ENCODE peak calls at places on chromosomes 5 and 9, in eight cellular contexts. U is gastrocnemius medialis, J is colonic mucosa, N is HCT116, O is esophagus squamous epithelium, B is K562, S is Panc1, A is lung. D is an unnamed sample. For H3K9me3, the result is how much of the 10 kb centered on the place peaks cover.

GRCh38 chr9:136229096-136230065 is 16.2 kb downstream of the QSOX2 start:
- DNase-seq in O (no peak), B (no peak), N (no peak), A (no peak), S (no peak), J (no peak), U (no peak), D (no peak)

GRCh38 chr9:22097712-22098111 is 88.6 kb upstream of the CDKN2B start:
- DNase-seq in A (no peak), S (no peak), O (no peak), N (no peak), B (no peak), J (no peak), U (no peak), D (no peak)

GRCh38 chr9:115035872-115036612 is 81.9 kb downstream of the TNC start:
- DNase-seq in O (no peak), B (no peak), N (peak), A (no peak), U (peak), J (no peak), S (no peak), D (no peak)

GRCh38 chr5:95901676-95902646 is 59.7 kb downstream of the ELL2 start:
- DNase-seq in U (no peak), B (no peak), A (no peak), J (no peak), O (no peak), N (peak), S (peak), D (no peak)

GRCh38 chr9:107557236-107557990 is 67.8 kb upstream of the KLF4 start:
- DNase-seq in N (peak), B (no peak), S (no peak), J (no peak), U (no peak), A (no peak), O (no peak), D (no peak)

GRCh38 chr5:33850100-33850594 is 41.6 kb downstream of the ADAMTS12 start:
- DNase-seq in U (no peak), O (no peak), S (no peak), N (no peak), A (no peak), B (no peak), J (no peak), D (no peak)

GRCh38 chr5:65133473-65134110 is 348.1 kb downstream of the ADAMTS6 start:
- DNase-seq in U (no peak), S (no peak), O (no peak), A (no peak), B (no peak), J (no peak), N (no peak), D (no peak)

GRCh38 chr5:174424219-174425053 is 299.9 kb upstream of the MSX2 start:
- DNase-seq in A (no peak), J (no peak), B (no peak), N (no peak), U (no peak), S (no peak), O (no peak), D (peak)

GRCh38 chr9:84875193-84875592 is 205.7 kb downstream of the NTRK2 start:
- DNase-seq in U (no peak), B (no peak), S (no peak), A (no peak), J (no peak), O (no peak), N (no peak), D (no peak)

GRCh38 chr5:179120421-179120861 is 60.3 kb downstream of the ZNF354C start:
- DNase-seq in U (no peak), S (no peak), J (peak), B (no peak), O (no peak), N (no peak), A (peak), D (no peak)

GRCh38 chr5:163561339-163561738 is 55.9 kb downstream of the MAT2B start:
- DNase-seq in A (no peak), J (no peak), N (no peak), O (no peak), S (no peak), U (no peak), B (no peak), D (no peak)

GRCh38 chr9:113857875-113858274 is 18.2 kb upstream of the ZNF618 start:
- DNase-seq in O (no peak), B (no peak), A (no peak), U (no peak), S (no peak), J (no peak), N (no peak), D (no peak)

GRCh38 chr9:102778756-102779155 is 216.4 kb upstream of the CYLC2 start:
- DNase-seq in O (no peak), U (no peak), N (no peak), J (no peak), S (no peak), A (no peak), B (no peak), D (no peak)

GRCh38 chr5:143399616-143400540 is 3.6 kb downstream of the NR3C1 start:
- DNase-seq in B (no peak), J (no peak), O (no peak), N (no peak), A (no peak), S (no peak), U (no peak), D (no peak)

GRCh38 chr9:136110082-136111061 is 8.3 kb downstream of the TMEM250 start:
- DNase-seq in O (no peak), U (no peak), S (no peak), A (no peak), B (peak), N (no peak), J (no peak), D (no peak)

GRCh38 chr5:98638701-98639100 is 134.8 kb upstream of the RGMB start:
- DNase-seq in B (no peak), S (no peak), U (no peak), J (no peak), A (no peak), O (no peak), N (no peak), D (no peak)

GRCh38 chr5:178149199-178149932 is 4.3 kb downstream of the NHP2 start:
- DNase-seq in O (no peak), B (no peak), A (no peak), N (no peak), J (no peak), S (no peak), U (no peak), D (no peak)

GRCh38 chr9:110444911-110445310 is 107.2 kb upstream of the TXNDC8 start:
- DNase-seq in N (no peak), O (no peak), A (no peak), B (no peak), U (no peak), S (no peak), J (no peak), D (no peak)

GRCh38 chr9:117682955-117683710 is 21.1 kb upstream of the TLR4 start:
- DNase-seq in N (no peak), U (no peak), O (no peak), J (peak), S (no peak), B (no peak), A (no peak), D (no peak)

GRCh38 chr5:39461007-39461682 is 36.4 kb upstream of the DAB2 start:
- DNase-seq in N (no peak), S (no peak), B (no peak), J (no peak), U (peak), O (no peak), A (no peak), D (no peak)

GRCh38 chr5:103272377-103272776 is 13.8 kb downstream of the MACIR start:
- DNase-seq in A (no peak), J (no peak), O (no peak), S (no peak), B (no peak), N (no peak), U (no peak), D (no peak)

GRCh38 chr5:131579917-131580671 is 54.9 kb downstream of the RAPGEF6 start:
- DNase-seq in S (no peak), O (no peak), B (no peak), J (no peak), N (no peak), U (no peak), A (no peak), D (no peak)

GRCh38 chr5:364497-364896 is 43.0 kb downstream of the AHRR start:
- DNase-seq in B (no peak), U (no peak), O (no peak), A (no peak), S (no peak), J (no peak), N (no peak), D (no peak)

GRCh38 chr9:90870646-90871326 is 69.2 kb downstream of the SYK start:
- DNase-seq in O (no peak), J (peak), A (peak), U (no peak), N (peak), B (peak), S (peak), D (peak)

GRCh38 chr5:179123491-179124328 is 63.5 kb downstream of the ZNF354C start:
- DNase-seq in U (no peak), B (no peak), S (no peak), O (no peak), N (no peak), J (peak), A (no peak), D (no peak)

GRCh38 chr5:100479079-100479688 is 56.0 kb upstream of the FAM174A start:
- DNase-seq in O (no peak), J (no peak), N (peak), A (no peak), B (no peak), U (no peak), S (peak), D (peak)

GRCh38 chr5:34656001-34656699 is at the start of gene RAI14:
- DNase-seq in O (no peak), J (peak), N (peak), U (peak), B (peak), A (peak), S (no peak), D (peak)

GRCh38 chr9:20618361-20618799 is 3.9 kb downstream of the MLLT3 start:
- DNase-seq in A (peak), J (peak), U (no peak), S (no peak), B (no peak), O (no peak), N (no peak), D (no peak)

GRCh38 chr5:39543335-39543734 is 118.6 kb upstream of the DAB2 start:
- DNase-seq in S (no peak), U (no peak), O (no peak), A (no peak), B (no peak), J (no peak), N (no peak), D (no peak)

GRCh38 chr9:23820731-23821399 is 5.2 kb downstream of the ELAVL2 start:
- DNase-seq in S (no peak), J (peak), U (no peak), A (no peak), B (no peak), O (no peak), N (no peak), D (peak)

GRCh38 chr9:129283290-129283691 is 105.2 kb upstream of the IER5L start:
- DNase-seq in B (no peak), J (no peak), A (no peak), U (no peak), S (no peak), O (no peak), N (no peak), D (no peak)

GRCh38 chr9:116287721-116288120 is 134.1 kb downstream of the PAPPA start:
- DNase-seq in N (no peak), A (no peak), S (no peak), U (no peak), B (no peak), J (no peak), O (no peak), D (no peak)

GRCh38 chr5:173557123-173557903 is 59.1 kb downstream of the BOD1 start:
- DNase-seq in S (no peak), O (no peak), B (no peak), A (no peak), U (no peak), J (no peak), N (no peak), D (no peak)

GRCh38 chr5:108560581-108560980 is 178.7 kb upstream of the FBXL17 start:
- DNase-seq in B (no peak), O (no peak), S (no peak), J (no peak), U (peak), A (no peak), N (no peak), D (no peak)

GRCh38 chr5:149217802-149218153 is 53.9 kb upstream of the AFAP1L1 start:
- DNase-seq in O (no peak), S (no peak), B (no peak), N (no peak), U (no peak), A (no peak), J (no peak), D (no peak)

GRCh38 chr5:150544606-150545219 is 36.8 kb downstream of the NDST1 start:
- DNase-seq in B (peak), O (no peak), N (peak), A (peak), J (peak), S (peak), U (peak), D (peak)

GRCh38 chr9:13555516-13555915 is 276.0 kb upstream of the MPDZ start:
- DNase-seq in S (no peak), N (no peak), O (no peak), J (no peak), U (no peak), A (no peak), B (no peak), D (no peak)

GRCh38 chr9:17116400-17116837 is 18.4 kb upstream of the CNTLN start:
- DNase-seq in J (no peak), U (no peak), O (no peak), B (no peak), N (peak), A (no peak), S (no peak), D (no peak)

GRCh38 chr9:126472446-126472845 is 141.3 kb upstream of the LMX1B start:
- DNase-seq in S (no peak), O (no peak), J (no peak), U (no peak), N (no peak), B (no peak), A (no peak), D (no peak)

GRCh38 chr5:57117601-57118000 is 56.3 kb upstream of the GPBP1 start:
- DNase-seq in O (no peak), U (no peak), N (no peak), B (no peak), S (no peak), A (no peak), J (no peak), D (no peak)

GRCh38 chr9:4030751-4031150 is 269.1 kb downstream of the GLIS3 start:
- DNase-seq in O (no peak), S (no peak), B (no peak), U (no peak), N (no peak), J (no peak), A (no peak), D (no peak)
- TF ChIP-seq CTCF in O (no peak), S (no peak), B (no peak), U (no peak), N (no peak), J (no peak), A (no peak), D (no peak)

GRCh38 chr9:25891534-25891933 is 213.3 kb upstream of the TUSC1 start:
- DNase-seq in S (no peak), U (no peak), J (no peak), A (no peak), N (no peak), O (no peak), B (no peak), D (no peak)
- H3K9me3 ChIP-seq in S (under half), U (under half), J (under half), A (under half), N (under half), O (under half), B (under half), D (under half)

DNA sequence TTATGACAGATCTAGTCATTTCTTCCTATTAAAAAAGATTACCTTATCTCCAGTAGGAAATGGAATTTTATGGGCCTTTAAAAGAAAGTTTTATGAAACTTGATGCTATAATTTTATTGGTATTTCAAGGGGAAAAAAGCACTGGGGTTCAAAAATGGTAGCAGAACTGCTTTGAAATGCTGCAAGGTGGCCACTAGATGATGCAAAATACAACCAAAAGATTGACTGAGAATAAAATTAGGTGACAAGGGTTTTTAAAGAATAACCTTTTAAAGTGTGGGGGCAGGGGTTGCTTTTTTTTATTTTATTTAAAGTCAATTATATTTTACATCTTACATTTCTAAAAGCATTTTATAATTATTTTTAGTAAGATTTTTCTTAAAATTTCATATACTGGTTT is 61.7 kb downstream of the KLF9 start:
- DNase-seq in S (no peak), N (no peak), O (no peak), J (no peak), A (no peak), U (no peak), B (peak), D (no peak)
- TF ChIP-seq CTCF in S (peak), N (peak), O (peak), J (peak), A (peak), U (peak), B (peak), D (peak)

GRCh38 chr5:2282034-2282690 is 399.4 kb upstream of the IRX4 start:
- DNase-seq in J (no peak), U (no peak), A (no peak), N (no peak), S (no peak), B (no peak), O (no peak), D (no peak)
- H3K9me3 ChIP-seq in J (under half), U (under half), A (under half), N (under half), S (under half), B (under half), O (under half), D (under half)

DNA sequence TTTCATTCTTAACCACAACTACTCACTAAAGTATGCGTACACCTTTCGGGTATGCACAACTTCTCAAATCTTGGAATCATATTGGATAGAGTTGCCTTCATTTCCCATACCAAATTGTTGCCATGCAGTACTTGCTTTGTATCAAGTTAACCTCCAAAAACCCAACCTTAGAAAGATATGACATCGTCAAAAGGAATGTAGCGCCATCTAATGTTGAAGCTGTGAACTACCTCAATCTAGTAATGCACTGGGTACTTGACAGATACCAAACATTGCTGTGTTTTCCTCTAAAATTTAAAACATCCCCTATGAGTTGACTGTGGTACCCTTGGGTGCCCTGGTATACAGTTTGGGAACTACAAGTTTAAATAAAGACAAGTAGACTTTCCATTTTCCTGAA is 318.4 kb downstream of the ARL15 start:
- DNase-seq in A (no peak), O (no peak), B (no peak), U (no peak), N (no peak), S (no peak), J (no peak), D (no peak)
- TF ChIP-seq CTCF in A (no peak), O (peak), B (peak), U (no peak), N (peak), S (peak), J (no peak), D (peak)

DNA sequence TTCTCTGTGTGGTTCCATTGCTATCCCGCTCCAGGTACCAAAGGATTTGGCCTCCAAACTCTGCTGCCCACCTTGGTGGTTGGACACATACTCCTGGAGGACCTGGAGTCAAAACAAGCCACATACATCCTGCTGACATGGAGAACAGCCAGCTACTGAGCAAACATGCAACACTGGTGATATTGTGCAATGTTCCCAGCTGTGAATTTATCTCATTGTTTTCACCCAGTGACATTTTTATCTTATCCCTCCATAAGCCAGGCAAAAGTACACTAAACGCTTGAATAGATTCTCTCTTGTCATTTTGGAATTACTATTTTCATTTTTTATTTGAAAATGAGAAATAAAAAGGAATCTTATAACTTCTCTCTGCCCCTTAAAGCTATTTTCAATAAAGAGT is 11.1 kb upstream of the CTSL start:
- DNase-seq in O (no peak), U (peak), S (no peak), A (peak), J (no peak), B (peak), N (no peak), D (no peak)
- H3K9me3 ChIP-seq in O (under half), U (under half), S (under half), A (under half), J (under half), B (under half), N (under half), D (under half)

DNA sequence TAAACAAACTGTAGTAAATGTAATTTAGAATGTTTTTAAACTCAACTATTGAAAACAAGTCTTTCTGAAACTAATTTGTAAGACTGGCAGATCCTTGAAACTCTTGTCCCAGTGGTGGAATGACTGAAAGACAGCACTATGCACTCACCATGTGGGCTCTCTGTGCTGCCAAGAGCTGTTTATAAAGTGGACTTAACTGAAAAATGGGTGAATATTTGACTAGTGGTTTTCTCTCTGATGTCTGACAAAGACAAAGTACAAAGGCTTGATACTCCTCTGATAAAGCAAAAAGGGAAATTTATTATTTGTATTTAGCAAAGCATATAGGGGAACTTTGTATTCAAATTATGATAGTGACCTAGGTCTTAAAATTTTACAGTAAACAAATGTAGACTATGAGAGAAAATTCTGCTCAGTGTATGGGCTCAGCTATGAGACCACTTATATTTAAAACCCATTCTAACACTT is 635.4 kb downstream of the NR2F1-AS1 start:
- DNase-seq in N (no peak), J (no peak), S (no peak), O (no peak), A (no peak), U (no peak), B (no peak), D (no peak)
- TF ChIP-seq CTCF in N (no peak), J (no peak), S (no peak), O (no peak), A (no peak), U (no peak), B (no peak), D (no peak)

D was measured in BE2C.